ENCODE peak calls at places on chromosomes 7 and 10, in four cellular contexts. One of them, this sample, is unnamed.

GRCh38 chr7:127897704-127898454 is 133.4 kb downstream of the LRRC4 start:
- DNase-seq in sciatic nerve: no peak
- DNase-seq in iris pigment epithelial cell: peak; percentile 64
- DNase-seq in cardiac fibroblast: peak; percentile 44
- DNase-seq in this sample: peak; percentile 20

GRCh38 chr10:7458554-7458953 is 47.7 kb upstream of the SFMBT2 start:
- DNase-seq in sciatic nerve: no peak
- DNase-seq in iris pigment epithelial cell: no peak
- DNase-seq in cardiac fibroblast: peak; percentile 1
- DNase-seq in this sample: peak; percentile 23

GRCh38 chr7:142539901-142540300 is 209.4 kb upstream of the PRSS1 start:
- DNase-seq in sciatic nerve: no peak
- DNase-seq in iris pigment epithelial cell: peak; percentile 86
- DNase-seq in cardiac fibroblast: peak; percentile 86
- DNase-seq in this sample: peak; percentile 61

GRCh38 chr10:91022390-91022789 is 101.5 kb upstream of the ANKRD1 start:
- DNase-seq in sciatic nerve: no peak
- DNase-seq in iris pigment epithelial cell: no peak
- DNase-seq in cardiac fibroblast: no peak
- DNase-seq in this sample: no peak

GRCh38 chr7:14762552-14762951 is 140.0 kb downstream of the DGKB start:
- DNase-seq in sciatic nerve: no peak
- DNase-seq in iris pigment epithelial cell: no peak
- DNase-seq in cardiac fibroblast: no peak
- DNase-seq in this sample: no peak

GRCh38 chr10:34740321-34740720 is 74.8 kb downstream of the PARD3 start:
- DNase-seq in sciatic nerve: no peak
- DNase-seq in iris pigment epithelial cell: no peak
- DNase-seq in cardiac fibroblast: no peak
- DNase-seq in this sample: no peak

GRCh38 chr10:124701435-124701834 is 42.7 kb downstream of the FAM53B start:
- DNase-seq in sciatic nerve: peak; percentile 95
- DNase-seq in iris pigment epithelial cell: peak; percentile 88
- DNase-seq in cardiac fibroblast: peak; percentile 66
- DNase-seq in this sample: no peak

GRCh38 chr10:125448596-125448995 is 234.4 kb downstream of the TEX36 start:
- DNase-seq in sciatic nerve: no peak
- DNase-seq in iris pigment epithelial cell: no peak
- DNase-seq in cardiac fibroblast: peak; percentile 2
- DNase-seq in this sample: peak; percentile 50

GRCh38 chr7:111735661-111736323 is 173.5 kb upstream of the IMMP2L start:
- DNase-seq in sciatic nerve: peak; percentile 66
- DNase-seq in iris pigment epithelial cell: peak; percentile 75
- DNase-seq in cardiac fibroblast: peak; percentile 86
- DNase-seq in this sample: peak; percentile 79

GRCh38 chr7:120775703-120776265 is 82.2 kb downstream of the TSPAN12 start:
- DNase-seq in sciatic nerve: no peak
- DNase-seq in iris pigment epithelial cell: no peak
- DNase-seq in cardiac fibroblast: no peak
- DNase-seq in this sample: no peak

GRCh38 chr10:100825946-100826660 is 80.7 kb downstream of the PAX2 start:
- DNase-seq in sciatic nerve: no peak
- DNase-seq in iris pigment epithelial cell: no peak
- DNase-seq in cardiac fibroblast: no peak
- DNase-seq in this sample: no peak

GRCh38 chr10:102781921-102782542 is 38.3 kb downstream of the WBP1L start:
- DNase-seq in sciatic nerve: no peak
- DNase-seq in iris pigment epithelial cell: peak; percentile 79
- DNase-seq in cardiac fibroblast: peak; percentile 77
- DNase-seq in this sample: peak; percentile 81

GRCh38 chr10:102904337-102904736 is 13.8 kb upstream of the CNNM2 start:
- DNase-seq in sciatic nerve: no peak
- DNase-seq in iris pigment epithelial cell: no peak
- DNase-seq in cardiac fibroblast: no peak
- DNase-seq in this sample: no peak

GRCh38 chr10:11358923-11359560 is 252.4 kb downstream of the USP6NL start:
- DNase-seq in sciatic nerve: no peak
- DNase-seq in iris pigment epithelial cell: no peak
- DNase-seq in cardiac fibroblast: no peak
- DNase-seq in this sample: no peak

GRCh38 chr7:108236681-108237415 is 106.7 kb upstream of the LAMB4 start:
- DNase-seq in sciatic nerve: no peak
- DNase-seq in iris pigment epithelial cell: no peak
- DNase-seq in cardiac fibroblast: no peak
- DNase-seq in this sample: no peak

GRCh38 chr10:36676321-36677169 is 448.9 kb upstream of the ANKRD30A start:
- DNase-seq in sciatic nerve: no peak
- DNase-seq in iris pigment epithelial cell: peak; percentile 79
- DNase-seq in cardiac fibroblast: peak; percentile 31
- DNase-seq in this sample: peak; percentile 9

GRCh38 chr7:66558660-66559465 is 69.8 kb upstream of the KCTD7 start:
- DNase-seq in sciatic nerve: no peak
- DNase-seq in iris pigment epithelial cell: no peak
- DNase-seq in cardiac fibroblast: no peak
- DNase-seq in this sample: no peak

GRCh38 chr10:4472190-4472904 is 353.7 kb upstream of the AKR1E2 start:
- DNase-seq in sciatic nerve: no peak
- DNase-seq in iris pigment epithelial cell: no peak
- DNase-seq in cardiac fibroblast: no peak
- DNase-seq in this sample: no peak

GRCh38 chr7:151075978-151076426 is 4.6 kb downstream of the FASTK start:
- DNase-seq in sciatic nerve: no peak
- DNase-seq in iris pigment epithelial cell: no peak
- DNase-seq in cardiac fibroblast: no peak
- DNase-seq in this sample: no peak

GRCh38 chr7:106891545-106892410 is 26.7 kb downstream of the PIK3CG start:
- DNase-seq in sciatic nerve: no peak
- DNase-seq in iris pigment epithelial cell: no peak
- DNase-seq in cardiac fibroblast: no peak
- DNase-seq in this sample: no peak

GRCh38 chr7:151808296-151809155 is 68.4 kb downstream of the PRKAG2 start:
- DNase-seq in sciatic nerve: no peak
- DNase-seq in iris pigment epithelial cell: no peak
- DNase-seq in cardiac fibroblast: peak; percentile 42
- DNase-seq in this sample: peak; percentile 95

GRCh38 chr10:103231047-103231551 is 14.6 kb upstream of the RPEL1 start:
- DNase-seq in sciatic nerve: no peak
- DNase-seq in iris pigment epithelial cell: peak; percentile 92
- DNase-seq in cardiac fibroblast: peak; percentile 97
- DNase-seq in this sample: peak; percentile 79

GRCh38 chr7:151175047-151175792 is 7.7 kb upstream of the GBX1 start:
- DNase-seq in sciatic nerve: peak; percentile 50
- DNase-seq in iris pigment epithelial cell: no peak
- DNase-seq in cardiac fibroblast: no peak
- DNase-seq in this sample: no peak

GRCh38 chr7:114508096-114508495 is 93.5 kb downstream of the FOXP2 start:
- DNase-seq in sciatic nerve: no peak
- DNase-seq in iris pigment epithelial cell: peak; percentile 28
- DNase-seq in cardiac fibroblast: no peak
- DNase-seq in this sample: no peak

GRCh38 chr10:127392351-127393235 is 156.5 kb upstream of the NPS start:
- DNase-seq in sciatic nerve: no peak
- DNase-seq in iris pigment epithelial cell: no peak
- DNase-seq in cardiac fibroblast: no peak
- DNase-seq in this sample: no peak

GRCh38 chr7:129606801-129607200 is 4.7 kb upstream of the NRF1 start:
- DNase-seq in sciatic nerve: no peak
- DNase-seq in iris pigment epithelial cell: no peak
- DNase-seq in cardiac fibroblast: no peak
- DNase-seq in this sample: no peak

GRCh38 chr10:97683556-97684357 is 3.3 kb downstream of the AVPI1 start:
- DNase-seq in sciatic nerve: no peak
- DNase-seq in iris pigment epithelial cell: peak; percentile 60
- DNase-seq in cardiac fibroblast: peak; percentile 41
- DNase-seq in this sample: peak; percentile 60

GRCh38 chr7:51249187-51249945 is 67.2 kb downstream of the COBL start:
- DNase-seq in sciatic nerve: no peak
- DNase-seq in iris pigment epithelial cell: no peak
- DNase-seq in cardiac fibroblast: no peak
- DNase-seq in this sample: peak; percentile 90

This sample was measured in MCF 10A.